ENCODE peak calls at places on chromosome 22, in seven cellular contexts. S, M, P, X, V, L and E are unnamed samples.

GRCh38 chr22:41810022-41810421 is 9.5 kb downstream of the CCDC134 start:
- DNase-seq in M (no peak), S (no peak), V (no peak), L (no peak), P (no peak), X (no peak), E (no peak)

GRCh38 chr22:43580351-43580750 is 168.5 kb downstream of the MPPED1 start:
- DNase-seq in X (no peak), M (no peak), V (no peak), S (no peak), P (no peak), L (no peak), E (no peak)

GRCh38 chr22:41620646-41621098 is at the start of gene DESI1:
- DNase-seq in L (peak), S (no peak), X (peak), M (no peak), V (no peak), P (no peak), E (no peak)

GRCh38 chr22:24412274-24412673 is 15.1 kb upstream of the ADORA2A start:
- DNase-seq in V (no peak), X (no peak), S (no peak), P (no peak), L (no peak), M (peak), E (no peak)

GRCh38 chr22:44133901-44134511 is 46.7 kb upstream of the PARVG start:
- DNase-seq in L (no peak), V (no peak), S (no peak), X (no peak), P (no peak), M (no peak), E (no peak)

GRCh38 chr22:19892249-19892879 is 37.7 kb upstream of the GNB1L start:
- DNase-seq in S (peak), M (no peak), P (peak), L (peak), X (no peak), V (peak), E (no peak)

GRCh38 chr22:44924724-44925123 is 85.1 kb downstream of the PHF21B start:
- DNase-seq in P (no peak), X (no peak), L (no peak), V (no peak), M (no peak), S (no peak), E (no peak)

GRCh38 chr22:42805998-42806481 is 51.0 kb downstream of the ARFGAP3 start:
- DNase-seq in L (no peak), V (no peak), S (no peak), M (peak), P (no peak), X (no peak), E (no peak)

GRCh38 chr22:23829845-23830372 is 8.9 kb downstream of the DERL3 start:
- DNase-seq in M (no peak), V (no peak), S (no peak), X (no peak), P (no peak), L (no peak), E (no peak)

GRCh38 chr22:21680830-21681565 is 15.2 kb downstream of the PPIL2 start:
- DNase-seq in S (no peak), M (no peak), V (no peak), P (no peak), X (no peak), L (no peak), E (no peak)

GRCh38 chr22:20459152-20459542 is 21.5 kb upstream of the SCARF2 start:
- DNase-seq in V (no peak), X (no peak), M (no peak), S (no peak), P (no peak), L (no peak), E (no peak)

GRCh38 chr22:41525450-41526225 is 18.6 kb downstream of the POLR3H start:
- DNase-seq in L (no peak), S (no peak), V (no peak), X (no peak), P (no peak), M (no peak), E (no peak)

GRCh38 chr22:44213489-44214043 is 32.8 kb downstream of the PARVG start:
- DNase-seq in X (no peak), S (no peak), P (no peak), L (no peak), V (no peak), M (no peak), E (no peak)

GRCh38 chr22:42949159-42949558 is 65.8 kb downstream of the PACSIN2 start:
- DNase-seq in X (peak), M (no peak), L (no peak), S (no peak), P (no peak), V (no peak), E (peak)

GRCh38 chr22:36027960-36028645 is 521 bp downstream of the RBFOX2 start:
- DNase-seq in P (no peak), L (no peak), V (peak), M (no peak), X (no peak), S (peak), E (no peak)

GRCh38 chr22:32731372-32731771 is 70.1 kb upstream of the TIMP3 start:
- DNase-seq in L (no peak), V (no peak), M (no peak), X (no peak), P (no peak), S (peak), E (no peak)

GRCh38 chr22:42520663-42521546 is 1.3 kb upstream of the RRP7A start:
- DNase-seq in P (peak), L (no peak), X (no peak), M (peak), V (no peak), S (no peak), E (no peak)

GRCh38 chr22:40310081-40310770 is 36.1 kb upstream of the ADSL start:
- DNase-seq in P (no peak), V (no peak), S (peak), L (no peak), M (no peak), X (no peak), E (no peak)

GRCh38 chr22:17121235-17122195 is at the start of gene TMEM121B:
- DNase-seq in V (peak), S (no peak), M (peak), L (peak), P (peak), X (peak), E (no peak)

GRCh38 chr22:33917744-33918406 is 2.4 kb downstream of the LARGE1 start:
- DNase-seq in L (no peak), M (no peak), S (no peak), X (peak), P (no peak), V (peak), E (no peak)

GRCh38 chr22:47847281-47847890 is 1084.9 kb downstream of the TBC1D22A start:
- DNase-seq in P (no peak), S (no peak), L (no peak), M (no peak), X (no peak), V (no peak), E (no peak)

GRCh38 chr22:24011735-24012068 is 598 bp downstream of the CABIN1 start:
- DNase-seq in X (no peak), M (no peak), V (no peak), P (no peak), S (no peak), L (no peak), E (no peak)

GRCh38 chr22:40624770-40625169 is 11.7 kb downstream of the MRTFA start:
- DNase-seq in X (no peak), M (no peak), S (no peak), L (no peak), P (no peak), V (no peak), E (no peak)

GRCh38 chr22:36237462-36238347 is 1.6 kb downstream of the APOL2 start:
- DNase-seq in X (no peak), P (no peak), V (no peak), L (no peak), M (no peak), S (no peak), E (peak)

GRCh38 chr22:41305646-41306045 is 4.3 kb downstream of the ZC3H7B start:
- DNase-seq in V (no peak), S (peak), L (no peak), M (no peak), X (peak), P (no peak), E (no peak)

GRCh38 chr22:38792833-38793232 is 1.1 kb downstream of the DNAL4 start:
- DNase-seq in X (no peak), M (no peak), P (no peak), L (peak), S (no peak), V (peak), E (peak)

GRCh38 chr22:28883917-28884753 is 763 bp downstream of the ZNRF3 start:
- DNase-seq in M (peak), X (peak), V (peak), P (peak), L (peak), S (peak), E (peak)

GRCh38 chr22:47168900-47169800 is 406.7 kb downstream of the TBC1D22A start:
- DNase-seq in S (no peak), X (peak), V (peak), L (peak), M (peak), P (peak), E (peak)

GRCh38 chr22:39610766-39611165 is 40.2 kb downstream of the CACNA1I start:
- DNase-seq in L (no peak), X (no peak), V (no peak), P (no peak), M (no peak), S (no peak), E (no peak)

GRCh38 chr22:32413715-32414114 is 1.7 kb upstream of the RTCB start:
- DNase-seq in V (peak), L (peak), S (no peak), P (no peak), M (no peak), X (peak), E (peak)

GRCh38 chr22:35620624-35621245 is 3.6 kb upstream of the MB start:
- DNase-seq in M (no peak), P (no peak), X (peak), S (peak), V (no peak), L (no peak), E (no peak)

GRCh38 chr22:24090581-24090980 is 79.5 kb downstream of the CABIN1 start:
- DNase-seq in P (no peak), V (no peak), L (peak), S (no peak), X (no peak), M (no peak), E (peak)

DNA sequence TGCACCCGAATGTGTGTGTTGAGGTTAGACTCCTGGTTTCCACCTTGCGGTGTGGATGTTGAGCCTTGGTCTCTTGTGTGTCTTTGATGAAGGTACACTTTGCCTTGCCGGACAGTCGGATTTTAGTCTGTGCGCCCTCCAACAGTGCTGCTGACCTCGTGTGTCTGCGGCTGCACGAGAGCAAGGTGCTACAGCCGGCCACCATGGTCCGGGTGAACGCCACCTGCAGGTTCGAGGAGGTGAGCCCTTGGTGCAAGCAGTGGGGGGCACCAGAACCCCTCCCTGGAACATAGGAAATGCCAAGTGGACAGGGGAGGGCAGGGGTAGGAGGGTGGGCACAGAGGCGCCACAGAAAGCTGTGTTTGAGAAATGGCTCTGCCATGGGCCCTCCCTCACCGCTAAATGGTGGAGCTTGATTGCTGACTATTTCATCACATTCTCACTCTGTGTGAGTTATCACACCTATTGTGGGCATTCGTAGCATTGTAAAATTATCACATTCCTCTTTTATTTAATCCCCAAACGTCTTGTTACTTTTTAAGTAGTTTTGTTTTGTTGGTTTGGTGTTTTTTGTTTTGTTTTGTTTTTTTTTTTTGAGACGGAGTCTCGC is 26.4 kb upstream of the PANX2 start:
- DNase-seq in M (no peak), P (no peak), S (peak), X (no peak), V (no peak), L (no peak), E (no peak)
- TF ChIP-seq POLR2A in M (no peak), P (no peak), S (no peak), X (no peak), V (no peak), L (no peak), E (no peak)

DNA sequence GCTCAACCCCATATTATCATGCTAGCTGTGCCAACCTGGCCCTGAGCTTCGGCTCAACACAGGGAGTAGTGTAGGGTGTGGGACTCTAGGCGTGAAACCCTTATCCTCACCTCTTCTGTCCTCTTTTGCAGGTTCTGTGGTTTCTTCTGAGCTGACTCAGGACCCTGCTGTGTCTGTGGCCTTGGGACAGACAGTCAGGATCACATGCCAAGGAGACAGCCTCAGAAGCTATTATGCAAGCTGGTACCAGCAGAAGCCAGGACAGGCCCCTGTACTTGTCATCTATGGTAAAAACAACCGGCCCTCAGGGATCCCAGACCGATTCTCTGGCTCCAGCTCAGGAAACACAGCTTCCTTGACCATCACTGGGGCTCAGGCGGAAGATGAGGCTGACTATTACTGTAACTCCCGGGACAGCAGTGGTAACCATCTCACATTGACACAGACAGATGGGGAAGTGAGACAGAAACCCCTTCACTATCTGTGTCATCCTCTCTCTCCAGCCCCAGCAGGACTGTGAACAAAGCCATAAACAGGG is 76.4 kb downstream of the GGTLC2 start:
- DNase-seq in M (no peak), X (no peak), P (no peak), S (no peak), V (peak), L (no peak), E (no peak)
- TF ChIP-seq POLR2A in M (no peak), X (no peak), P (no peak), S (no peak), V (no peak), L (no peak), E (peak)

GRCh38 chr22:27637604-27638003 is 164.0 kb downstream of the MN1 start:
- DNase-seq in S (no peak), M (no peak), X (no peak), P (no peak), V (no peak), L (no peak), E (no peak)

GRCh38 chr22:27641049-27641790 is 160.3 kb downstream of the MN1 start:
- DNase-seq in L (no peak), V (no peak), M (no peak), X (no peak), S (no peak), P (no peak), E (peak)

GRCh38 chr22:27639180-27640086 is 162.1 kb downstream of the MN1 start:
- DNase-seq in P (no peak), S (no peak), V (no peak), M (no peak), L (no peak), X (no peak), E (no peak)

GRCh38 chr22:27636716-27637503 is 164.6 kb downstream of the MN1 start:
- DNase-seq in S (no peak), P (no peak), M (no peak), V (no peak), L (no peak), X (no peak), E (no peak)

DNA sequence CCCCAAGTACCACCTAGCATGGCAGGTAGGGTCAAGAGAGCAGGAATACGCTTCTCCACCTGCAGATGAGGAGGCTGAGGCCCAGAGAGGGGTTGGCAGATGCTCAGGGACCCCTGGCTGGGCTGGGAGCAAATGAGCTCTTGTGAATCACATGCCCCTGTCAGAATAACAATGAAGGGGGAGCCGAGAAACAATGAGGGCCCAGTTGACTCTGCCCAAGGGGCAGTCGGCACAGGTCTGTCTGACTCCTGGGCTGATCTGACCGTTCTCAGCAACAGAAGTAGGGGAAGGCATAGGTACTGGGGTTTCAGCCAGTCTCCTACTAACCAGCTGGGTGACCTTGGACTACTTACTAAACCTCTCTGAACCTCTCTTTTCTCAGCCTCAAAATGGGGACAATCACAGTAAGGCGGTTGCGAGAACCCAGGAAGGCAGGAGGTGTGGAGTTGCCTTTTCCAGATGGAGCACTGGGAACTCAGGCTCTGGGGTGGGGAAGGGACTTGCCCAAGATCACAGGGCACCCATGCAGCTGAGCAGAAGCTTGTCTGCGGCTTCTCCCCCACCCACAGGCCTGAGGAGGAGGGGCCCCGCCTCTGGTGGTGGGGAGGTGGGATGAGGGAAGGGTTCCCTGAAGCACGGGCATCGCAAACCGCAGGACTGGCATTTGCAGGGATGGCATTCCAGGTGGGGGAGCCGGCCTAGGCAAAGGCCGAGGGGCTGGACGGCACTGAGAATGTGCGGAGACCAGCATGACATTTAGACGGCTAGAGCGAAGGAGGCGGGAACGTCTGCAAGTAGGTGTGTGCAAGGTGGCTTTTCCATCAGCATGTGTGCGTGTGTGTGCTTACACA is 163.0 kb downstream of the MN1 start:
- DNase-seq in S (no peak), P (no peak), M (no peak), L (no peak), X (no peak), V (no peak), E (no peak)
- TF ChIP-seq POLR2A in S (no peak), P (no peak), M (no peak), L (no peak), X (no peak), V (no peak), E (no peak)

DNA sequence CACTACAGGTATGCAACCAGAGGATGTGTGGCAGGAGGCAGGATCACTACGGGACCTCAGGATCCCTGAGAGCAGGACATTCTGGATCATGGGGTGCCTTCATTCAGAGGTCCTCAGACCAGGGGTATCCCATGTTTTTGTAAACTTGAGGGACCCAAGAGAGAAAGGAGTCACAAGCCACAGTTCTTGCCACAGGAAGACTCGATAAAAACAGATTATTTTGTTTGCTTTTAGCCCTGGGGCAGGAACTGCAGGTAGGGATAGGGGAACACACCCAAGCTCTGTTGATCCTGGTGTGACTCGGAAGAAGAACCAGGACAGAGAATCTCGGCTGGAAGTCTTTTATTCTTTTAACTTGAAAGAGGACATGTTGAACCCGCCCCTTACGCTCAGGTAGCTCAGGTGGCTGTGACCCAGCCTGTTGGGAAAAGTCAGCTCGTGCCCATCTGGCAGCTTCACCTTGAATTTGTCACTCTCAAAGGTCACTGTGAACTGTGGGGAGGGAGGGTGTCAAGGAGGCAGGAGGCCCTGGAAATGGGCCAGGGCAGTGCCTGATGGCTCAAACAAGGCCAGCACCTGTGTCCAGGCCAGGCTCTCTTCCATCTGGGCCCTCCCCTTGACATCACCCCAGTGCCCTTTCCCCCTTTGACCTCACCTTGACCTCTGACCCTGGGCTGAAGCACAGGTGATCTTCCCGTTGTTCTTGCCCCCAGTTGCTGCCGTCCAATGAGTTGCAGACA is 9.8 kb downstream of the LGALS2 start:
- DNase-seq in M (peak), X (no peak), V (no peak), L (no peak), S (no peak), P (no peak), E (no peak)
- TF ChIP-seq POLR2A in M (no peak), X (no peak), V (no peak), L (peak), S (no peak), P (no peak), E (no peak)

GRCh38 chr22:46081036-46081830 is 69.1 kb upstream of the PPARA start:
- DNase-seq in P (no peak), L (no peak), X (no peak), S (peak), V (no peak), M (peak), E (no peak)

GRCh38 chr22:46081831-46082210 is 68.5 kb upstream of the PPARA start:
- DNase-seq in L (no peak), M (peak), P (no peak), S (peak), X (no peak), V (no peak), E (no peak)

GRCh38 chr22:46079093-46079860 is 71.0 kb upstream of the PPARA start:
- DNase-seq in V (no peak), L (no peak), X (no peak), S (peak), P (no peak), M (peak), E (no peak)

GRCh38 chr22:46078241-46079092 is 71.9 kb upstream of the PPARA start:
- DNase-seq in M (peak), L (no peak), V (no peak), X (peak), P (peak), S (peak), E (no peak)

GRCh38 chr22:46079861-46080821 is 70.2 kb upstream of the PPARA start:
- DNase-seq in V (no peak), S (peak), M (peak), L (no peak), P (peak), X (peak), E (no peak)
- TF ChIP-seq POLR2A in V (no peak), S (peak), M (no peak), L (no peak), P (no peak), X (peak), E (no peak)

GRCh38 chr22:50342651-50343540 is at the start of gene PPP6R2:
- DNase-seq in X (peak), S (peak), M (peak), V (peak), P (peak), L (peak), E (peak)
- TF ChIP-seq POLR2A in X (no peak), S (no peak), M (no peak), V (peak), P (peak), L (peak), E (peak)